ENCODE peak calls at places on chromosomes 7 and 10, in four cellular contexts. One of them, this sample, is unnamed.

GRCh38 chr7:158133057-158133456 is 454.6 kb downstream of the PTPRN2 start:
- DNase-seq in AG04450: no peak
- DNase-seq in iPS-NIHi11: no peak
- DNase-seq in left lung: peak; percentile 72
- DNase-seq in this sample: no peak

GRCh38 chr10:26437637-26438461 is at the start of gene APBB1IP:
- DNase-seq in AG04450: no peak
- DNase-seq in iPS-NIHi11: peak; percentile 20
- DNase-seq in left lung: peak; percentile 98
- DNase-seq in this sample: peak; percentile 53

GRCh38 chr7:99003419-99003818 is 125.1 kb downstream of the TRRAP start:
- DNase-seq in AG04450: no peak
- DNase-seq in iPS-NIHi11: no peak
- DNase-seq in left lung: no peak
- DNase-seq in this sample: no peak

GRCh38 chr10:119205926-119206602 is 1.3 kb upstream of the GRK5 start:
- DNase-seq in AG04450: no peak
- DNase-seq in iPS-NIHi11: peak; percentile 41
- DNase-seq in left lung: peak; percentile 89
- DNase-seq in this sample: no peak

GRCh38 chr7:50834136-50834535 is 51.4 kb upstream of the GRB10 start:
- DNase-seq in AG04450: no peak
- DNase-seq in iPS-NIHi11: no peak
- DNase-seq in left lung: no peak
- DNase-seq in this sample: no peak

GRCh38 chr10:89793649-89794254 is 92.4 kb downstream of the KIF20B start:
- DNase-seq in AG04450: peak; percentile 55
- DNase-seq in iPS-NIHi11: peak; percentile 79
- DNase-seq in left lung: no peak
- DNase-seq in this sample: peak; percentile 33

GRCh38 chr10:13503745-13504463 is 24.9 kb downstream of the BEND7 start:
- DNase-seq in AG04450: peak; percentile 37
- DNase-seq in iPS-NIHi11: no peak
- DNase-seq in left lung: no peak
- DNase-seq in this sample: peak; percentile 14

GRCh38 chr7:26291699-26292538 is at the start of gene SNX10:
- DNase-seq in AG04450: no peak
- DNase-seq in iPS-NIHi11: peak; percentile 86
- DNase-seq in left lung: peak; percentile 94
- DNase-seq in this sample: no peak

GRCh38 chr10:98536551-98536950 is 89.8 kb upstream of the HPS1 start:
- DNase-seq in AG04450: no peak
- DNase-seq in iPS-NIHi11: no peak
- DNase-seq in left lung: no peak
- DNase-seq in this sample: no peak

GRCh38 chr10:132987671-132988571 is 45.6 kb upstream of the CFAP46 start:
- DNase-seq in AG04450: peak; percentile 74
- DNase-seq in iPS-NIHi11: no peak
- DNase-seq in left lung: peak; percentile 75
- DNase-seq in this sample: peak; percentile 74

GRCh38 chr7:75689246-75690099 is 49.3 kb downstream of the HIP1 start:
- DNase-seq in AG04450: no peak
- DNase-seq in iPS-NIHi11: no peak
- DNase-seq in left lung: no peak
- DNase-seq in this sample: no peak

GRCh38 chr7:74069790-74070618 is 13.6 kb upstream of the LIMK1 start:
- DNase-seq in AG04450: no peak
- DNase-seq in iPS-NIHi11: peak; percentile 20
- DNase-seq in left lung: peak; percentile 34
- DNase-seq in this sample: no peak

GRCh38 chr10:78455873-78456272 is 422.2 kb downstream of the RPS24 start:
- DNase-seq in AG04450: no peak
- DNase-seq in iPS-NIHi11: no peak
- DNase-seq in left lung: no peak
- DNase-seq in this sample: no peak

GRCh38 chr7:42193457-42194111 is 43.4 kb downstream of the GLI3 start:
- DNase-seq in AG04450: no peak
- DNase-seq in iPS-NIHi11: no peak
- DNase-seq in left lung: no peak
- DNase-seq in this sample: no peak

GRCh38 chr7:48304641-48305040 is 133.4 kb downstream of the ABCA13 start:
- DNase-seq in AG04450: no peak
- DNase-seq in iPS-NIHi11: no peak
- DNase-seq in left lung: no peak
- DNase-seq in this sample: no peak

GRCh38 chr7:107045195-107045960 is 873 bp downstream of the PRKAR2B start:
- DNase-seq in AG04450: no peak
- DNase-seq in iPS-NIHi11: peak; percentile 31
- DNase-seq in left lung: no peak
- DNase-seq in this sample: no peak

GRCh38 chr7:82443801-82444219 is 233 bp upstream of the CACNA2D1 start:
- DNase-seq in AG04450: peak; percentile 77
- DNase-seq in iPS-NIHi11: peak; percentile 86
- DNase-seq in left lung: peak; percentile 83
- DNase-seq in this sample: peak; percentile 65

GRCh38 chr7:136071106-136071505 is 93.9 kb upstream of the MTPN start:
- DNase-seq in AG04450: no peak
- DNase-seq in iPS-NIHi11: no peak
- DNase-seq in left lung: no peak
- DNase-seq in this sample: no peak

GRCh38 chr10:121411006-121411405 is 187.2 kb downstream of the FGFR2 start:
- DNase-seq in AG04450: no peak
- DNase-seq in iPS-NIHi11: no peak
- DNase-seq in left lung: no peak
- DNase-seq in this sample: no peak

GRCh38 chr10:12243860-12244620 is 48.1 kb downstream of the CDC123 start:
- DNase-seq in AG04450: no peak
- DNase-seq in iPS-NIHi11: no peak
- DNase-seq in left lung: no peak
- DNase-seq in this sample: no peak

GRCh38 chr10:93867481-93867880 is 26.3 kb upstream of the SLC35G1 start:
- DNase-seq in AG04450: no peak
- DNase-seq in iPS-NIHi11: no peak
- DNase-seq in left lung: no peak
- DNase-seq in this sample: no peak